ENCODE peak calls at places on chromosomes 3 and 15, in five cellular contexts. J is NCI-H1694 treated with DMSO at 0.1 percent for 48 hours, X is Panc1, Z is HFFc6, Y is cardiac septum. K is an unnamed sample.

GRCh38 chr3:82229397-82229796 is 468.0 kb upstream of the GBE1 start:
- DNase-seq in J (no peak), X (no peak), Z (no peak), Y (no peak), K (no peak)

GRCh38 chr3:192260611-192261010 is 466.7 kb downstream of the FGF12 start:
- DNase-seq in J (no peak), X (no peak), Z (no peak), Y (no peak), K (no peak)

GRCh38 chr3:127101411-127102067 is 91.4 kb upstream of the PRR23E start:
- DNase-seq in J (peak), X (no peak), Z (no peak), Y (no peak), K (no peak)

GRCh38 chr3:128481438-128481942 is 11.5 kb downstream of the GATA2 start:
- DNase-seq in J (no peak), X (no peak), Z (no peak), Y (peak), K (no peak)

GRCh38 chr15:80560601-80561025 is 134.5 kb upstream of the ABHD17C start:
- DNase-seq in J (no peak), X (no peak), Z (no peak), Y (no peak), K (no peak)

GRCh38 chr15:31489801-31490646 is 163.4 kb downstream of the KLF13 start:
- DNase-seq in J (peak), X (no peak), Z (peak), Y (no peak), K (peak)

GRCh38 chr3:114879059-114880031 is 267.7 kb downstream of the ZBTB20 start:
- DNase-seq in J (no peak), X (no peak), Z (peak), Y (no peak), K (no peak)

GRCh38 chr3:46671541-46672348 is 21.7 kb downstream of the ALS2CL start:
- DNase-seq in J (no peak), X (no peak), Z (no peak), Y (peak), K (no peak)

GRCh38 chr3:141998674-141999290 is 122.3 kb downstream of the ATP1B3 start:
- DNase-seq in J (peak), X (no peak), Z (peak), Y (no peak), K (peak)

GRCh38 chr3:46926871-46927717 is 49.5 kb downstream of the CCDC12 start:
- DNase-seq in J (no peak), X (no peak), Z (no peak), Y (peak), K (no peak)

GRCh38 chr15:80396094-80396493 is 8.1 kb upstream of the ARNT2 start:
- DNase-seq in J (no peak), X (no peak), Z (no peak), Y (no peak), K (no peak)

GRCh38 chr3:133258358-133258757 is 141.5 kb upstream of the BFSP2 start:
- DNase-seq in J (no peak), X (no peak), Z (no peak), Y (no peak), K (no peak)

GRCh38 chr3:47469616-47470015 is 6.1 kb downstream of the SCAP start:
- DNase-seq in J (no peak), X (no peak), Z (no peak), Y (no peak), K (no peak)

GRCh38 chr3:12957824-12958792 is 115.1 kb downstream of the IQSEC1 start:
- DNase-seq in J (no peak), X (no peak), Z (no peak), Y (no peak), K (no peak)

GRCh38 chr3:184662192-184662591 is 49.7 kb downstream of the MAGEF1 start:
- DNase-seq in J (no peak), X (no peak), Z (peak), Y (no peak), K (no peak)